ENCODE peak calls at places on chromosomes 1 and 21, in six cellular contexts. One of them, this sample, is unnamed.

GRCh38 chr21:32581732-32582131 is 3.6 kb downstream of the TCP10L start:
- DNase-seq in EL: no peak
- DNase-seq in stimulated activated naive CD8-positive, alpha-beta T cell treated with anti-CD3 and anti-CD28 coated beads, Interleukin-15, amount 100 ng/mL, for 72 hours: no peak
- DNase-seq in epithelial cell of proximal tubule: no peak
- DNase-seq in H4: no peak
- DNase-seq in dermis blood vessel endothelial cell: no peak
- DNase-seq in this sample: no peak

GRCh38 chr1:55399385-55399784 is 184.2 kb upstream of the USP24 start:
- DNase-seq in stimulated activated naive CD8-positive, alpha-beta T cell treated with anti-CD3 and anti-CD28 coated beads, Interleukin-15, amount 100 ng/mL, for 72 hours: no peak
- DNase-seq in dermis blood vessel endothelial cell: no peak
- DNase-seq in H4: no peak
- DNase-seq in EL: no peak
- DNase-seq in epithelial cell of proximal tubule: no peak
- DNase-seq in this sample: no peak

GRCh38 chr1:89023026-89023425 is 360 bp upstream of the GBP3 start:
- DNase-seq in epithelial cell of proximal tubule: no peak
- DNase-seq in stimulated activated naive CD8-positive, alpha-beta T cell treated with anti-CD3 and anti-CD28 coated beads, Interleukin-15, amount 100 ng/mL, for 72 hours: no peak
- DNase-seq in H4: no peak
- DNase-seq in dermis blood vessel endothelial cell: peak; percentile 30
- DNase-seq in EL: no peak
- DNase-seq in this sample: no peak

GRCh38 chr1:227892930-227893695 is 54.6 kb downstream of the WNT9A start:
- DNase-seq in dermis blood vessel endothelial cell: no peak
- DNase-seq in epithelial cell of proximal tubule: no peak
- DNase-seq in stimulated activated naive CD8-positive, alpha-beta T cell treated with anti-CD3 and anti-CD28 coated beads, Interleukin-15, amount 100 ng/mL, for 72 hours: no peak
- DNase-seq in EL: no peak
- DNase-seq in H4: no peak
- DNase-seq in this sample: no peak

GRCh38 chr1:62271932-62272728 is 47.1 kb downstream of the KANK4 start:
- DNase-seq in epithelial cell of proximal tubule: no peak
- DNase-seq in dermis blood vessel endothelial cell: no peak
- DNase-seq in EL: no peak
- DNase-seq in stimulated activated naive CD8-positive, alpha-beta T cell treated with anti-CD3 and anti-CD28 coated beads, Interleukin-15, amount 100 ng/mL, for 72 hours: peak; percentile 64
- DNase-seq in H4: no peak
- DNase-seq in this sample: no peak

GRCh38 chr1:245500546-245500945 is 345.8 kb downstream of the KIF26B start:
- DNase-seq in dermis blood vessel endothelial cell: no peak
- DNase-seq in H4: peak; percentile 43
- DNase-seq in stimulated activated naive CD8-positive, alpha-beta T cell treated with anti-CD3 and anti-CD28 coated beads, Interleukin-15, amount 100 ng/mL, for 72 hours: no peak
- DNase-seq in epithelial cell of proximal tubule: peak; percentile 58
- DNase-seq in EL: peak; percentile 83
- DNase-seq in this sample: peak; percentile 86

GRCh38 chr21:32682696-32683474 is 44.9 kb downstream of the SYNJ1 start:
- DNase-seq in epithelial cell of proximal tubule: peak; percentile 2
- DNase-seq in H4: no peak
- DNase-seq in dermis blood vessel endothelial cell: no peak
- DNase-seq in stimulated activated naive CD8-positive, alpha-beta T cell treated with anti-CD3 and anti-CD28 coated beads, Interleukin-15, amount 100 ng/mL, for 72 hours: no peak
- DNase-seq in EL: no peak
- DNase-seq in this sample: no peak

GRCh38 chr21:14771587-14771986 is 225.5 kb upstream of the SAMSN1 start:
- DNase-seq in H4: no peak
- DNase-seq in stimulated activated naive CD8-positive, alpha-beta T cell treated with anti-CD3 and anti-CD28 coated beads, Interleukin-15, amount 100 ng/mL, for 72 hours: no peak
- DNase-seq in epithelial cell of proximal tubule: no peak
- DNase-seq in dermis blood vessel endothelial cell: no peak
- DNase-seq in EL: no peak
- DNase-seq in this sample: no peak

GRCh38 chr1:205748398-205749093 is 1.4 kb downstream of the NUCKS1 start:
- DNase-seq in H4: peak; percentile 8
- DNase-seq in epithelial cell of proximal tubule: no peak
- DNase-seq in stimulated activated naive CD8-positive, alpha-beta T cell treated with anti-CD3 and anti-CD28 coated beads, Interleukin-15, amount 100 ng/mL, for 72 hours: peak; percentile 48
- DNase-seq in EL: peak; percentile 59
- DNase-seq in dermis blood vessel endothelial cell: peak; percentile 58
- DNase-seq in this sample: peak; percentile 84

GRCh38 chr21:29441651-29442050 is 142.9 kb downstream of the BACH1 start:
- DNase-seq in stimulated activated naive CD8-positive, alpha-beta T cell treated with anti-CD3 and anti-CD28 coated beads, Interleukin-15, amount 100 ng/mL, for 72 hours: no peak
- DNase-seq in epithelial cell of proximal tubule: no peak
- DNase-seq in H4: no peak
- DNase-seq in dermis blood vessel endothelial cell: no peak
- DNase-seq in EL: no peak
- DNase-seq in this sample: no peak

GRCh38 chr1:33820804-33821203 is 43.1 kb upstream of the HMGB4 start:
- DNase-seq in epithelial cell of proximal tubule: no peak
- DNase-seq in H4: no peak
- DNase-seq in dermis blood vessel endothelial cell: no peak
- DNase-seq in stimulated activated naive CD8-positive, alpha-beta T cell treated with anti-CD3 and anti-CD28 coated beads, Interleukin-15, amount 100 ng/mL, for 72 hours: no peak
- DNase-seq in EL: no peak
- DNase-seq in this sample: no peak

GRCh38 chr1:46421739-46422138 is 27.6 kb downstream of the FAAH start:
- DNase-seq in epithelial cell of proximal tubule: no peak
- DNase-seq in EL: no peak
- DNase-seq in H4: no peak
- DNase-seq in dermis blood vessel endothelial cell: no peak
- DNase-seq in stimulated activated naive CD8-positive, alpha-beta T cell treated with anti-CD3 and anti-CD28 coated beads, Interleukin-15, amount 100 ng/mL, for 72 hours: no peak
- DNase-seq in this sample: no peak

GRCh38 chr1:32953495-32953894 is 11.1 kb downstream of the RNF19B start:
- DNase-seq in epithelial cell of proximal tubule: peak; percentile 65
- DNase-seq in stimulated activated naive CD8-positive, alpha-beta T cell treated with anti-CD3 and anti-CD28 coated beads, Interleukin-15, amount 100 ng/mL, for 72 hours: no peak
- DNase-seq in H4: peak; percentile 79
- DNase-seq in dermis blood vessel endothelial cell: peak; percentile 84
- DNase-seq in EL: peak; percentile 64
- DNase-seq in this sample: peak; percentile 89

GRCh38 chr1:15691434-15692032 is 7.4 kb downstream of the PLEKHM2 start:
- DNase-seq in H4: no peak
- DNase-seq in stimulated activated naive CD8-positive, alpha-beta T cell treated with anti-CD3 and anti-CD28 coated beads, Interleukin-15, amount 100 ng/mL, for 72 hours: no peak
- DNase-seq in dermis blood vessel endothelial cell: no peak
- DNase-seq in EL: no peak
- DNase-seq in epithelial cell of proximal tubule: no peak
- DNase-seq in this sample: no peak

GRCh38 chr21:45226540-45227326 is 61.0 kb downstream of the POFUT2 start:
- DNase-seq in stimulated activated naive CD8-positive, alpha-beta T cell treated with anti-CD3 and anti-CD28 coated beads, Interleukin-15, amount 100 ng/mL, for 72 hours: no peak
- DNase-seq in EL: peak; percentile 54
- DNase-seq in epithelial cell of proximal tubule: no peak
- DNase-seq in dermis blood vessel endothelial cell: peak; percentile 2
- DNase-seq in H4: no peak
- DNase-seq in this sample: no peak

GRCh38 chr1:64162151-64162550 is 41.3 kb upstream of the UBE2U start:
- DNase-seq in stimulated activated naive CD8-positive, alpha-beta T cell treated with anti-CD3 and anti-CD28 coated beads, Interleukin-15, amount 100 ng/mL, for 72 hours: no peak
- DNase-seq in dermis blood vessel endothelial cell: no peak
- DNase-seq in epithelial cell of proximal tubule: no peak
- DNase-seq in EL: no peak
- DNase-seq in H4: no peak
- DNase-seq in this sample: no peak

GRCh38 chr21:38223893-38224540 is 32.8 kb upstream of the KCNJ15 start:
- DNase-seq in EL: no peak
- DNase-seq in dermis blood vessel endothelial cell: peak; percentile 53
- DNase-seq in stimulated activated naive CD8-positive, alpha-beta T cell treated with anti-CD3 and anti-CD28 coated beads, Interleukin-15, amount 100 ng/mL, for 72 hours: no peak
- DNase-seq in H4: no peak
- DNase-seq in epithelial cell of proximal tubule: no peak
- DNase-seq in this sample: peak; percentile 39

This sample was measured in iris pigment epithelial cell.